ENCODE peak calls at places on chromosomes 3 and 15, in seven cellular contexts. B is Karpas-422, H is GM18507, S is HFFc6, G is IMR-90, A is DMS 273 treated with DMSO at 0.1 percent for 48 hours, D is RCC 7860. F is an unnamed sample.

GRCh38 chr3:30421261-30421660 is 185.1 kb upstream of the TGFBR2 start:
- DNase-seq in B (no peak), D (no peak), A (no peak), H (no peak), S (peak), G (peak), F (no peak)

GRCh38 chr3:129663045-129663446 is 56.6 kb upstream of the PLXND1 start:
- DNase-seq in A (no peak), B (no peak), D (no peak), G (no peak), H (no peak), S (peak), F (no peak)

GRCh38 chr3:190370369-190370768 is 17.6 kb upstream of the CLDN16 start:
- DNase-seq in B (no peak), D (no peak), S (no peak), A (no peak), G (no peak), H (no peak), F (no peak)

GRCh38 chr3:38573111-38573510 is 76.4 kb downstream of the SCN5A start:
- DNase-seq in G (no peak), H (no peak), S (no peak), B (no peak), A (no peak), D (no peak), F (no peak)

GRCh38 chr15:55774113-55774970 is 31.4 kb upstream of the PRTG start:
- DNase-seq in D (no peak), A (no peak), B (peak), S (peak), G (peak), H (no peak), F (peak)

GRCh38 chr3:137761563-137762503 is 2.3 kb upstream of the SOX14 start:
- DNase-seq in S (no peak), H (no peak), A (no peak), G (no peak), D (no peak), B (no peak), F (no peak)

GRCh38 chr3:124019291-124019690 is 27.4 kb upstream of the ROPN1 start:
- DNase-seq in G (no peak), B (no peak), A (no peak), D (no peak), S (no peak), H (no peak), F (no peak)

GRCh38 chr15:33109345-33109744 is 85.2 kb downstream of the FMN1 start:
- DNase-seq in D (no peak), H (no peak), G (no peak), A (no peak), B (no peak), S (no peak), F (no peak)

GRCh38 chr3:66431494-66431893 is 69.3 kb downstream of the LRIG1 start:
- DNase-seq in H (no peak), D (peak), B (no peak), S (peak), A (no peak), G (peak), F (no peak)

GRCh38 chr3:7536510-7536909 is 675.6 kb downstream of the GRM7 start:
- DNase-seq in S (no peak), G (no peak), B (no peak), H (no peak), D (no peak), A (no peak), F (no peak)

GRCh38 chr3:18008706-18009363 is 266.4 kb upstream of the TBC1D5 start:
- DNase-seq in D (no peak), S (no peak), G (no peak), A (no peak), H (no peak), B (no peak), F (no peak)

GRCh38 chr3:128556384-128556783 is 63.4 kb upstream of the GATA2 start:
- DNase-seq in G (no peak), A (no peak), D (no peak), S (no peak), B (no peak), H (no peak), F (no peak)

GRCh38 chr15:95254263-95254662 is 1022.9 kb downstream of the MCTP2 start:
- DNase-seq in D (no peak), S (no peak), H (no peak), B (no peak), G (no peak), A (no peak), F (no peak)

GRCh38 chr3:42895332-42895868 is 10.5 kb upstream of the ZNF662 start:
- DNase-seq in B (no peak), D (no peak), G (no peak), A (no peak), S (no peak), H (no peak), F (no peak)

GRCh38 chr3:106824856-106825255 is 552.4 kb upstream of the CCDC54 start:
- DNase-seq in B (peak), G (peak), S (peak), A (peak), H (no peak), D (peak), F (no peak)

GRCh38 chr3:177968891-177969290 is 567.3 kb upstream of the KCNMB2 start:
- DNase-seq in A (no peak), G (peak), D (peak), S (peak), B (no peak), H (no peak), F (no peak)

GRCh38 chr15:41790756-41791546 is 16.7 kb downstream of the MAPKBP1 start:
- DNase-seq in B (no peak), H (no peak), S (peak), G (peak), D (peak), A (no peak), F (no peak)

GRCh38 chr15:61169275-61169903 is 59.7 kb downstream of the RORA start:
- DNase-seq in S (no peak), A (no peak), D (no peak), B (no peak), H (no peak), G (no peak), F (no peak)

GRCh38 chr3:30989266-30989799 is 94.9 kb upstream of the GADL1 start:
- DNase-seq in D (no peak), B (no peak), G (no peak), S (no peak), A (peak), H (no peak), F (no peak)